ENCODE peak calls at places on chromosomes 11 and 22, in eight cellular contexts. E, M, C, D, O, Y, L and N are unnamed samples.

GRCh38 chr11:119721129-119722120 is 7.6 kb downstream of the NECTIN1 start:
- DNase-seq in E (no peak), M (no peak), C (peak), D (peak), O (no peak), Y (peak), L (peak), N (no peak)

GRCh38 chr11:103358251-103358650 is 249.0 kb downstream of the DYNC2H1 start:
- DNase-seq in E (no peak), M (no peak), C (no peak), D (no peak), O (no peak), Y (no peak), L (no peak), N (no peak)

GRCh38 chr11:27497284-27497866 is 9.2 kb downstream of the LIN7C start:
- DNase-seq in E (no peak), M (peak), C (no peak), D (peak), O (no peak), Y (no peak), L (no peak), N (no peak)

GRCh38 chr11:85040166-85040565 is 587.0 kb downstream of the DLG2 start:
- DNase-seq in E (no peak), M (no peak), C (no peak), D (no peak), O (no peak), Y (no peak), L (no peak), N (no peak)

GRCh38 chr22:41661088-41661487 is 27.6 kb downstream of the SNU13 start:
- DNase-seq in E (no peak), M (no peak), C (no peak), D (no peak), O (no peak), Y (no peak), L (no peak), N (no peak)

GRCh38 chr11:88231894-88232482 is 56.7 kb upstream of the RAB38 start:
- DNase-seq in E (no peak), M (peak), C (peak), D (peak), O (no peak), Y (no peak), L (peak), N (no peak)

GRCh38 chr11:96579642-96580041 is 189.8 kb downstream of the JRKL start:
- DNase-seq in E (no peak), M (no peak), C (no peak), D (no peak), O (no peak), Y (no peak), L (no peak), N (no peak)

GRCh38 chr11:72696866-72697428 is 22.7 kb upstream of the PDE2A start:
- DNase-seq in E (no peak), M (no peak), C (peak), D (peak), O (no peak), Y (no peak), L (no peak), N (no peak)

GRCh38 chr22:24727218-24727851 is 47.2 kb downstream of the PIWIL3 start:
- DNase-seq in E (no peak), M (no peak), C (no peak), D (no peak), O (no peak), Y (no peak), L (peak), N (no peak)

GRCh38 chr11:124402326-124402922 is 3.6 kb upstream of the OR8B3 start:
- DNase-seq in E (no peak), M (peak), C (peak), D (peak), O (no peak), Y (peak), L (peak), N (peak)
- TF ChIP-seq CTCF in E (peak), M (peak), C (peak), D (peak), O (peak), Y (peak), L (no peak), N (peak)

GRCh38 chr22:32926600-32926999 is 125.1 kb downstream of the TIMP3 start:
- DNase-seq in E (no peak), M (peak), C (no peak), D (peak), O (no peak), Y (no peak), L (peak), N (no peak)
- TF ChIP-seq CTCF in E (peak), M (peak), C (peak), D (peak), O (peak), Y (peak), L (peak), N (peak)

DNA sequence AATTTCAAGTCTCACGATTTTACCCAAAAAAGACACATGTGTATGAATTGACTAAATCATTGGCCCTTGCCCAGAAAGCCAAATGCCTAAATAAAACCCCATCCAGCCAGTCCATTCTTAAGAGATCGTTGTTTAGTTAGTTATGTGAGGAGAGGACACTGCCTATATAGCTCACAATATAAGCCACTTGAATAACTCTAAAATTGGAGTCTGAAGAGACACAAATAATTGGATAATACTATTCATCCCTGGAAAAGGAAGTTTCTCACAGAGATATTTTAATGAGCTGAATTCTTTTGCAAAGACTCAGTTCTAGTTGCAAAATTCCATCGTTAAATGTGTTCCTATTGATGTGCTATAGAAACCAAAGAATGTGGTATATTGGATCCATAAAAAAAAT is 176.7 kb downstream of the SOX6 start:
- DNase-seq in E (no peak), M (no peak), C (no peak), D (no peak), O (no peak), Y (no peak), L (no peak), N (no peak)
- TF ChIP-seq CTCF in E (no peak), M (no peak), C (no peak), D (no peak), O (no peak), Y (no peak), L (no peak), N (no peak)

GRCh38 chr11:132099692-132100091 is 729.3 kb downstream of the NTM start:
- DNase-seq in E (no peak), M (peak), C (peak), D (peak), O (no peak), Y (peak), L (no peak), N (no peak)
- TF ChIP-seq CTCF in E (peak), M (peak), C (peak), D (peak), O (no peak), Y (peak), L (no peak), N (peak)

DNA sequence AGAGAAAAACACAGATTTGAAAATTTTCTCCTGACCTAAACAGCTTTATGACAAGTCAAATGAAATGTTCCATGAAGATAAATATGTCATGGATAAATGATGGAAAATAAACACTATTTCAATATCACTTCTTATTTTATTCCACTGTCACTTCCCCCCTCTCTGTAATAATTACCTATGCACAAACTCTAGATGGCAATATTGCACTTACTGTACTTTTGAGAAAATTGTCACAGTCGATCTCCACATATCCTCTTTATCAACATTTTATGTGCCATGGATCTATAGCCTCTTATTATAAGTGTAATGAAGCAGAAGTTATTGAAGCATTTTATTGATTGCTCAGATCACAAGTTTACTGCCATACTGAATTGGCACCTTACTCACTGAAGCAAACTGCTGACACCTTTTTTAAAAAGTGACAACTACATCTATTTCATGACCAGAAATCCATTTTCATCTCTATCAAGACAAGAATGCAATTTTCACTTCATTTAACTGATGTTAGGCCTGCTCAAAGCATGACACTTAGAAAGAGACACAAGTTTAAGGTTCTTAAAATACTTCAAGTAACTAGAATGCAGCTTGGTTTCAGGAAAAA is 133.4 kb downstream of the DCDC1 start:
- DNase-seq in E (no peak), M (peak), C (no peak), D (no peak), O (no peak), Y (no peak), L (no peak), N (no peak)
- TF ChIP-seq CTCF in E (peak), M (peak), C (no peak), D (peak), O (peak), Y (peak), L (no peak), N (peak)

GRCh38 chr11:13486926-13487660 is 8.7 kb downstream of the PTH start:
- DNase-seq in E (no peak), M (peak), C (peak), D (peak), O (no peak), Y (peak), L (peak), N (no peak)

DNA sequence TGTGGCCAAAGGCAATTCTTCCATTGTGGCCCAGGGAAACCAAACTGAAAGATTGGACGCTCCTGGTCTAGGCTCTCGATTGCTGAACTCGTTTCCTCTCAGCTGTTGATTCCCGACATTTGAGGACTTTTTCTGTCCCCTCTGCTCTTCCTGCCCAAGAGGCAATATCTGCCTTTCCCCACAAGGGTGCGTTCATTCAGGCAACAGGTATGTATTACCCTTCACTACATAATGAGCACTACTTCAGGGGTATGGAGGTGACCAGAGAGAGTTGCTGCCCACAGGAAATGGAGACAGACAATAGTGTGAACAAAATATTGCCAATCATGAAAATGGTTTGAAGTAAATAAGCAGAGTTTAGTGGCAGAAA is 8.2 kb downstream of the PTH start:
- DNase-seq in E (no peak), M (peak), C (peak), D (peak), O (no peak), Y (no peak), L (peak), N (no peak)
- TF ChIP-seq CTCF in E (peak), M (no peak), C (no peak), D (peak), O (no peak), Y (peak), L (peak), N (peak)

DNA sequence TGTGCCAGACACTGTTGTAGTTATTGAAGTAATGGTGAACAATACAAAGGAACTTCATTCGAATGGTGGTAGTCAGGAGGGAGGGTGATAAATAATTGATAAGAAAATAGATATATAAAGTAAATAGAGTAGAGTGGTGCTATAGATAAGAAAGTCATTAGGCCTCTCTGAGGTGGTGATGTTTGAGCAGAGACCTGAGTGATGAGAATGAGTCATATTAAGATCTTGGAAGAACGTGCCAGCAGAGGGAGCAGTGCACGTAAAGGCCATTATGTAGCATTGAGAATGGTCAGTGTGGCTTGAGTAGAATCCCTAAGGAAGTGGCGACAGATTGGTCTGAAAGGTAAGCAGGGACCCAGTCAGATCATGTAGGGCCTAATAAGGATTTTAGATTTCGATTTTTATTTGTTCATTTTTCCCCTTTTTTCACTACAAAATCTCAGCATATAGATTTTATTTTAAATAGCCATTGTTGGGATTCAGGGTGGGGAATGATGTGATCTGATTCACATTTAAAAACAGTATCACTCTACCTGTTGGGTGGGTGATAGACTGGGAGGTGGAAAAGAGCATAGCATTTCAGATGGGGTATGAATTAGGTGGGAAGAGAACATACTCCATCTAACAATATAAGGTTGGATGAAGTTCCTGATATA is 44.7 kb downstream of the CCDC90B start:
- DNase-seq in E (no peak), M (peak), C (peak), D (peak), O (no peak), Y (peak), L (peak), N (no peak)
- TF ChIP-seq CTCF in E (peak), M (peak), C (peak), D (peak), O (peak), Y (peak), L (no peak), N (peak)

GRCh38 chr11:63974259-63975143 is at the start of gene COX8A:
- DNase-seq in E (peak), M (peak), C (peak), D (peak), O (peak), Y (peak), L (peak), N (peak)
- TF ChIP-seq CTCF in E (no peak), M (no peak), C (no peak), D (no peak), O (no peak), Y (no peak), L (no peak), N (no peak)